ENCODE peak calls at places on chromosomes 3 and 15, in six cellular contexts. One of them, this sample, is unnamed.

GRCh38 chr15:67300266-67300914 is 45.8 kb downstream of the IQCH start:
- DNase-seq in EL: no peak
- DNase-seq in activated CD4-positive, alpha-beta T cell treated with anti-CD3 and anti-CD28 coated beads for 4 hours: no peak
- DNase-seq in putamen: no peak
- DNase-seq in GM23248: no peak
- DNase-seq in heart left ventricle: no peak
- DNase-seq in this sample: no peak

GRCh38 chr3:66433522-66433782 is 67.4 kb downstream of the LRIG1 start:
- DNase-seq in EL: no peak
- DNase-seq in heart left ventricle: no peak
- DNase-seq in putamen: no peak
- DNase-seq in GM23248: no peak
- DNase-seq in activated CD4-positive, alpha-beta T cell treated with anti-CD3 and anti-CD28 coated beads for 4 hours: no peak
- DNase-seq in this sample: no peak

GRCh38 chr15:69390575-69390974 is 23.6 kb upstream of the KIF23 start:
- DNase-seq in activated CD4-positive, alpha-beta T cell treated with anti-CD3 and anti-CD28 coated beads for 4 hours: no peak
- DNase-seq in heart left ventricle: no peak
- DNase-seq in GM23248: peak
- DNase-seq in EL: peak
- DNase-seq in putamen: no peak
- DNase-seq in this sample: peak

GRCh38 chr3:37224879-37225278 is 50.5 kb upstream of the LRRFIP2 start:
- DNase-seq in putamen: peak
- DNase-seq in heart left ventricle: no peak
- DNase-seq in GM23248: no peak
- DNase-seq in EL: no peak
- DNase-seq in activated CD4-positive, alpha-beta T cell treated with anti-CD3 and anti-CD28 coated beads for 4 hours: no peak
- DNase-seq in this sample: no peak

GRCh38 chr15:45454825-45455224 is 67.7 kb downstream of the SLC30A4 start:
- DNase-seq in heart left ventricle: peak
- DNase-seq in EL: peak
- DNase-seq in putamen: no peak
- DNase-seq in GM23248: peak
- DNase-seq in activated CD4-positive, alpha-beta T cell treated with anti-CD3 and anti-CD28 coated beads for 4 hours: peak
- DNase-seq in this sample: no peak

GRCh38 chr3:60998855-60999254 is 252.4 kb downstream of the FHIT start:
- DNase-seq in heart left ventricle: no peak
- DNase-seq in activated CD4-positive, alpha-beta T cell treated with anti-CD3 and anti-CD28 coated beads for 4 hours: no peak
- DNase-seq in EL: no peak
- DNase-seq in putamen: no peak
- DNase-seq in GM23248: no peak
- DNase-seq in this sample: no peak

GRCh38 chr3:46316258-46316657 is 37.7 kb upstream of the CCR2 start:
- DNase-seq in EL: no peak
- DNase-seq in activated CD4-positive, alpha-beta T cell treated with anti-CD3 and anti-CD28 coated beads for 4 hours: no peak
- DNase-seq in GM23248: no peak
- DNase-seq in heart left ventricle: no peak
- DNase-seq in putamen: no peak
- DNase-seq in this sample: no peak

GRCh38 chr3:45938858-45939257 is 4.4 kb upstream of the CXCR6 start:
- DNase-seq in heart left ventricle: peak
- DNase-seq in GM23248: peak
- DNase-seq in putamen: peak
- DNase-seq in EL: peak
- DNase-seq in activated CD4-positive, alpha-beta T cell treated with anti-CD3 and anti-CD28 coated beads for 4 hours: peak
- DNase-seq in this sample: peak

GRCh38 chr3:189288348-189289235 is 116.8 kb downstream of the TPRG1 start:
- DNase-seq in heart left ventricle: no peak
- DNase-seq in EL: no peak
- DNase-seq in GM23248: no peak
- DNase-seq in putamen: no peak
- DNase-seq in activated CD4-positive, alpha-beta T cell treated with anti-CD3 and anti-CD28 coated beads for 4 hours: no peak
- DNase-seq in this sample: no peak

GRCh38 chr3:51703776-51704510 is 2.9 kb upstream of the GRM2 start:
- DNase-seq in putamen: no peak
- DNase-seq in EL: no peak
- DNase-seq in heart left ventricle: no peak
- DNase-seq in GM23248: no peak
- DNase-seq in activated CD4-positive, alpha-beta T cell treated with anti-CD3 and anti-CD28 coated beads for 4 hours: no peak
- DNase-seq in this sample: no peak

GRCh38 chr15:80694624-80695098 is 449 bp upstream of the ABHD17C start:
- DNase-seq in GM23248: peak
- DNase-seq in activated CD4-positive, alpha-beta T cell treated with anti-CD3 and anti-CD28 coated beads for 4 hours: peak
- DNase-seq in putamen: peak
- DNase-seq in EL: peak
- DNase-seq in heart left ventricle: peak
- DNase-seq in this sample: no peak